ENCODE peak calls at places on chromosomes 4 and X, in eight cellular contexts. One of them, this sample, is unnamed.

GRCh38 chr4:164949448-164950118 is 27.9 kb downstream of the TRIM61 start:
- DNase-seq in thyroid gland: no peak
- DNase-seq in fibroblast of the aortic adventitia: no peak
- DNase-seq in IMR-90: no peak
- DNase-seq in GM23338: peak
- DNase-seq in heart right ventricle: no peak
- DNase-seq in fibroblast of lung: no peak
- DNase-seq in psoas muscle: no peak
- DNase-seq in this sample: no peak

GRCh38 chr4:18192901-18193300 is 171.3 kb upstream of the LCORL start:
- DNase-seq in thyroid gland: no peak
- DNase-seq in fibroblast of the aortic adventitia: no peak
- DNase-seq in IMR-90: no peak
- DNase-seq in GM23338: no peak
- DNase-seq in heart right ventricle: no peak
- DNase-seq in fibroblast of lung: no peak
- DNase-seq in psoas muscle: no peak
- DNase-seq in this sample: no peak

GRCh38 chr4:174317531-174317930 is 33.8 kb downstream of the CEP44 start:
- DNase-seq in thyroid gland: no peak
- DNase-seq in fibroblast of the aortic adventitia: no peak
- DNase-seq in IMR-90: peak
- DNase-seq in GM23338: no peak
- DNase-seq in heart right ventricle: no peak
- DNase-seq in fibroblast of lung: peak
- DNase-seq in psoas muscle: no peak
- DNase-seq in this sample: no peak

GRCh38 chr4:139214039-139214534 is 37.1 kb upstream of the ELF2 start:
- DNase-seq in thyroid gland: no peak
- DNase-seq in fibroblast of the aortic adventitia: no peak
- DNase-seq in IMR-90: no peak
- DNase-seq in GM23338: peak
- DNase-seq in heart right ventricle: peak
- DNase-seq in fibroblast of lung: peak
- DNase-seq in psoas muscle: peak
- DNase-seq in this sample: peak

GRCh38 chr4:123361195-123361861 is 35.3 kb upstream of the SPRY1 start:
- DNase-seq in thyroid gland: peak
- DNase-seq in fibroblast of the aortic adventitia: peak
- DNase-seq in IMR-90: peak
- DNase-seq in GM23338: no peak
- DNase-seq in heart right ventricle: no peak
- DNase-seq in fibroblast of lung: peak
- DNase-seq in psoas muscle: no peak
- DNase-seq in this sample: no peak

GRCh38 chrX:151929131-151929530 is 16.4 kb downstream of the MAGEA4 start:
- DNase-seq in thyroid gland: peak
- DNase-seq in fibroblast of the aortic adventitia: peak
- DNase-seq in IMR-90: no peak
- DNase-seq in GM23338: no peak
- DNase-seq in heart right ventricle: no peak
- DNase-seq in fibroblast of lung: no peak
- DNase-seq in psoas muscle: no peak
- DNase-seq in this sample: no peak

GRCh38 chr4:113101669-113102068 is 52.2 kb downstream of the ANK2 start:
- DNase-seq in thyroid gland: no peak
- DNase-seq in fibroblast of the aortic adventitia: peak
- DNase-seq in IMR-90: peak
- DNase-seq in GM23338: no peak
- DNase-seq in heart right ventricle: no peak
- DNase-seq in fibroblast of lung: no peak
- DNase-seq in psoas muscle: no peak
- DNase-seq in this sample: no peak

GRCh38 chrX:119410027-119410819 is 11.1 kb downstream of the SLC25A43 start:
- DNase-seq in thyroid gland: peak
- DNase-seq in fibroblast of the aortic adventitia: peak
- DNase-seq in IMR-90: peak
- DNase-seq in GM23338: no peak
- DNase-seq in heart right ventricle: no peak
- DNase-seq in fibroblast of lung: peak
- DNase-seq in psoas muscle: peak
- DNase-seq in this sample: no peak

GRCh38 chrX:41692162-41692749 is 3.5 kb downstream of the GPR34 start:
- DNase-seq in thyroid gland: no peak
- DNase-seq in fibroblast of the aortic adventitia: peak
- DNase-seq in IMR-90: peak
- DNase-seq in GM23338: no peak
- DNase-seq in heart right ventricle: no peak
- DNase-seq in fibroblast of lung: peak
- DNase-seq in psoas muscle: no peak
- DNase-seq in this sample: no peak

GRCh38 chrX:953879-954482 is 258.5 kb downstream of the CRLF2 start:
- DNase-seq in thyroid gland: no peak
- DNase-seq in fibroblast of the aortic adventitia: no peak
- DNase-seq in IMR-90: no peak
- DNase-seq in GM23338: no peak
- DNase-seq in heart right ventricle: no peak
- DNase-seq in fibroblast of lung: no peak
- DNase-seq in psoas muscle: no peak
- DNase-seq in this sample: no peak

GRCh38 chr4:8080754-8081065 is 77.9 kb downstream of the ABLIM2 start:
- DNase-seq in thyroid gland: no peak
- DNase-seq in fibroblast of the aortic adventitia: no peak
- DNase-seq in IMR-90: no peak
- DNase-seq in GM23338: no peak
- DNase-seq in heart right ventricle: no peak
- DNase-seq in fibroblast of lung: no peak
- DNase-seq in psoas muscle: peak
- DNase-seq in this sample: no peak

GRCh38 chrX:149630681-149631292 is 805 bp downstream of the TMEM185A start:
- DNase-seq in thyroid gland: peak
- DNase-seq in fibroblast of the aortic adventitia: peak
- DNase-seq in IMR-90: peak
- DNase-seq in GM23338: no peak
- DNase-seq in heart right ventricle: no peak
- DNase-seq in fibroblast of lung: peak
- DNase-seq in psoas muscle: no peak
- DNase-seq in this sample: no peak
- H3K4me3 ChIP-seq in thyroid gland: peak
- H3K4me3 ChIP-seq in fibroblast of the aortic adventitia: peak
- H3K4me3 ChIP-seq in IMR-90: peak
- H3K4me3 ChIP-seq in GM23338: peak
- H3K4me3 ChIP-seq in heart right ventricle: peak
- H3K4me3 ChIP-seq in fibroblast of lung: peak
- H3K4me3 ChIP-seq in psoas muscle: peak
- H3K4me3 ChIP-seq in this sample: peak

GRCh38 chr4:133920236-133920635 is 281.4 kb downstream of the PABPC4L start:
- DNase-seq in thyroid gland: no peak
- DNase-seq in fibroblast of the aortic adventitia: no peak
- DNase-seq in IMR-90: no peak
- DNase-seq in GM23338: no peak
- DNase-seq in heart right ventricle: no peak
- DNase-seq in fibroblast of lung: no peak
- DNase-seq in psoas muscle: no peak
- DNase-seq in this sample: no peak

GRCh38 chr4:133921280-133922195 is 280.1 kb downstream of the PABPC4L start:
- DNase-seq in thyroid gland: no peak
- DNase-seq in fibroblast of the aortic adventitia: peak
- DNase-seq in IMR-90: peak
- DNase-seq in GM23338: no peak
- DNase-seq in heart right ventricle: no peak
- DNase-seq in fibroblast of lung: peak
- DNase-seq in psoas muscle: no peak
- DNase-seq in this sample: no peak
- TF ChIP-seq CTCF in thyroid gland: no peak
- TF ChIP-seq CTCF in fibroblast of the aortic adventitia: peak
- TF ChIP-seq CTCF in IMR-90: peak
- TF ChIP-seq CTCF in GM23338: peak
- TF ChIP-seq CTCF in heart right ventricle: no peak
- TF ChIP-seq CTCF in fibroblast of lung: peak
- TF ChIP-seq CTCF in psoas muscle: no peak
- TF ChIP-seq CTCF in this sample: no peak

DNA sequence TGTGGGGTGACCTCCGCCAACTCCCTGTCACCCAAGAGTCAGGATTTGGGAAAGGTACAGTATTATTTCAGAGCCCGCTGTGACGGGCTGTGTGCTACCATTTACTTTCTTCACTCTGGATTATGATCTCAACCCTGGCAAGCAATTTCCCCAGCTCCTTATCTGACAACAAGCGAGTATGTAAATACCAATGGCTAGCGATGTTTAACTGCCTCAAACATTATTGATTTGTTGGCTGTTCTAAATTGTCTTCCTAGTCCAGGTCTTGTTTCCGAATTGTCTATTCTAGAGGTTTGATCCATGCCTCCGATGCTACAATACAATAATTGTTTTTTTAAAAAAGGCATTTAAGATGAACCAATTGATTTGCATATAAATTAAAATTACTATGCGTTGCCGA is 17.7 kb upstream of the PITX2 start:
- DNase-seq in thyroid gland: no peak
- DNase-seq in fibroblast of the aortic adventitia: no peak
- DNase-seq in IMR-90: no peak
- DNase-seq in GM23338: no peak
- DNase-seq in heart right ventricle: no peak
- DNase-seq in fibroblast of lung: no peak
- DNase-seq in psoas muscle: no peak
- DNase-seq in this sample: no peak
- H3K4me3 ChIP-seq in thyroid gland: no peak
- H3K4me3 ChIP-seq in fibroblast of the aortic adventitia: no peak
- H3K4me3 ChIP-seq in IMR-90: no peak
- H3K4me3 ChIP-seq in GM23338: peak
- H3K4me3 ChIP-seq in heart right ventricle: no peak
- H3K4me3 ChIP-seq in fibroblast of lung: no peak
- H3K4me3 ChIP-seq in psoas muscle: no peak
- H3K4me3 ChIP-seq in this sample: no peak

GRCh38 chr4:2175990-2176698 is 65.8 kb downstream of the HAUS3 start:
- DNase-seq in thyroid gland: no peak
- DNase-seq in fibroblast of the aortic adventitia: no peak
- DNase-seq in IMR-90: no peak
- DNase-seq in GM23338: no peak
- DNase-seq in heart right ventricle: no peak
- DNase-seq in fibroblast of lung: no peak
- DNase-seq in psoas muscle: no peak
- DNase-seq in this sample: no peak

GRCh38 chr4:2179717-2180116 is 62.2 kb downstream of the HAUS3 start:
- DNase-seq in thyroid gland: peak
- DNase-seq in fibroblast of the aortic adventitia: no peak
- DNase-seq in IMR-90: no peak
- DNase-seq in GM23338: no peak
- DNase-seq in heart right ventricle: no peak
- DNase-seq in fibroblast of lung: no peak
- DNase-seq in psoas muscle: no peak
- DNase-seq in this sample: no peak

GRCh38 chr4:2178986-2179385 is 62.9 kb downstream of the HAUS3 start:
- DNase-seq in thyroid gland: no peak
- DNase-seq in fibroblast of the aortic adventitia: no peak
- DNase-seq in IMR-90: no peak
- DNase-seq in GM23338: no peak
- DNase-seq in heart right ventricle: no peak
- DNase-seq in fibroblast of lung: no peak
- DNase-seq in psoas muscle: no peak
- DNase-seq in this sample: no peak

GRCh38 chr4:2180410-2180809 is 61.5 kb downstream of the HAUS3 start:
- DNase-seq in thyroid gland: no peak
- DNase-seq in fibroblast of the aortic adventitia: no peak
- DNase-seq in IMR-90: no peak
- DNase-seq in GM23338: no peak
- DNase-seq in heart right ventricle: no peak
- DNase-seq in fibroblast of lung: no peak
- DNase-seq in psoas muscle: no peak
- DNase-seq in this sample: no peak

DNA sequence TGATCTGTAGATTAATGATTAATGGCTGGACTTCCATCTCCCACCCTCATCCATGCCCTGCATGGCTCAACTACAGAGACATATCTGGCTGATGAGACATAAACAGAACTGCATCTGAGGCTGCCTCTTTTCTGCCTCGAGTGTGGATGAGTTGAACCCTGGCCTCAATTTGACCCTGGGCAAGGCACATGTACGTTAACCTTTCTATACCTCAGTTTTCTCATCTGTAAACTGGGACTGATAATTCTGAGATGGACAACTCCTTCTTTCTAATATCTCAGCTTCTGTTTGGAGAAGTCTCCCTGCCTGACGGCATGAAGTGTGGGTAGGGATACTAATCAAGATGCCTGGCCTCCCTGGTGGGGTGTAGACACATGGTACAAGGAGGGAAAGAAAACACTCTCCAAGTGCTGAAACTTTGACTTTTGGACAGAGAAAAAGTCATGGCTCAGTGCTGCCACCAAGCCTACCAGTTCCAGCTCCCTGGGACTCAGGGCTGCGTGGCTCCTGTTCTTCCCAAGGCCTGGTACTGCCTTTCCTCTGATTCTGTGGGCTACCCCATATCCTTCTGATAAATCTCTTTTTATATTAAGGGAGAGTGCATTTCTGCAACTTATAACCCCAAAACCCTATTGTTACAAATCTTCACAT is 64.4 kb downstream of the HAUS3 start:
- DNase-seq in thyroid gland: peak
- DNase-seq in fibroblast of the aortic adventitia: no peak
- DNase-seq in IMR-90: no peak
- DNase-seq in GM23338: peak
- DNase-seq in heart right ventricle: no peak
- DNase-seq in fibroblast of lung: no peak
- DNase-seq in psoas muscle: no peak
- DNase-seq in this sample: no peak
- TF ChIP-seq CTCF in thyroid gland: no peak
- TF ChIP-seq CTCF in fibroblast of the aortic adventitia: no peak
- TF ChIP-seq CTCF in IMR-90: no peak
- TF ChIP-seq CTCF in GM23338: peak
- TF ChIP-seq CTCF in heart right ventricle: no peak
- TF ChIP-seq CTCF in fibroblast of lung: no peak
- TF ChIP-seq CTCF in psoas muscle: no peak
- TF ChIP-seq CTCF in this sample: no peak

DNA sequence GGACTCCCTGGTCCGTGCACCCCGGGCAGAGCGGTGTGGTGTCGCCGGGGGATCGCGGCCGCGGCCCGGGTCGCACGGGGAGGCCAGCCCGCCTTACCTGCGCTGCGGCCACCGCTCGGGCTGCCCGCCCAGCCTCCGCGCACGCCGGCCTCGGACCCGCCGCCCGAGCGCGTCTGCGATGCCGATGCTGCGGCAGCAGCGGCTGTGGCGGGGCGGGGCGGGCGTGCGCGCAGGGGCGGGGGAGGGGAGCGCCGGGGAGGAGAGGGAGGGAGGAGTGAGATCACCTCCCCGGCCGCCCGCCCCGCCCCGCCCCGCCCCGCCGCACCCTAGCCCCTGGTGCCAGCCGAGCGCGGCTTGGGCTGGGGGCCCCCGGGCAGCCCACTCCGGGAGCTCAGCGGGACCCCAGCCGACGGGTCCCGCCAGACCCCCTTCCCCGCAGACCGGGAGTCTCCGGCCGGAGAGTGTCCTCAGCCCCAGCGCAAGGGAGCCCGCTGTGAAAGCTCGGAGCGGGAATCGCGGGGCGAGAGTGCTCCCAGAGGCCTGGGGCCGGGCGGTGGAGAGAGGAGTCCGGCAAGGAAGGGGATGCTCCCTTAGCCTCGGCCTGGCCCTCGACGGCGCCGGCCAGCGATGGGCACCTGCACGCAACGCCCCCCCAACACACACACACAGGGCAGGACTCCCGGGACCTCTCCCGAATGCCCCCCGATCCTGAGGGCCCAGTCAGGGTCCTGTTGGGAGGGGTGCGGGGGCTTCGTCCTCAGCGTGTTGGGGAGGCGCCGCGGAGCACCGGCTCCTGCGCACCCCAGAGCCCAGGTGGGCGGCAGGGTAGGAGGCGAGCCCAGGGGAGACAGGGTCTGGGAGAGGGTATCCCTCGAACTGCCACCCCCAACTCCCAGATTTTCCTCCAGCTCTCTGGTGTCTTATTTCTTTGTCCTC is at the start of gene L1CAM:
- DNase-seq in thyroid gland: no peak
- DNase-seq in fibroblast of the aortic adventitia: no peak
- DNase-seq in IMR-90: no peak
- DNase-seq in GM23338: peak
- DNase-seq in heart right ventricle: no peak
- DNase-seq in fibroblast of lung: no peak
- DNase-seq in psoas muscle: no peak
- DNase-seq in this sample: peak
- H3K4me3 ChIP-seq in thyroid gland: no peak
- H3K4me3 ChIP-seq in fibroblast of the aortic adventitia: no peak
- H3K4me3 ChIP-seq in IMR-90: no peak
- H3K4me3 ChIP-seq in GM23338: peak
- H3K4me3 ChIP-seq in heart right ventricle: no peak
- H3K4me3 ChIP-seq in fibroblast of lung: peak
- H3K4me3 ChIP-seq in psoas muscle: no peak
- H3K4me3 ChIP-seq in this sample: no peak